ENCODE peak calls at places on chromosome 21, in five cellular contexts. One of them, this sample, is unnamed.

GRCh38 chr21:32411366-32412161 is 942 bp upstream of the EVA1C start:
- DNase-seq in AG04449: no peak
- DNase-seq in RWPE1: no peak
- DNase-seq in cardiac muscle cell: peak
- DNase-seq in RCC 7860: no peak
- DNase-seq in this sample: peak

GRCh38 chr21:39612233-39613028 is at the start of gene B3GALT5:
- DNase-seq in RCC 7860: no peak
- DNase-seq in AG04449: no peak
- DNase-seq in RWPE1: no peak
- DNase-seq in cardiac muscle cell: peak
- DNase-seq in this sample: peak

GRCh38 chr21:46244602-46245001 is 16.0 kb upstream of the LSS start:
- DNase-seq in AG04449: no peak
- DNase-seq in RWPE1: no peak
- DNase-seq in cardiac muscle cell: no peak
- DNase-seq in RCC 7860: no peak
- DNase-seq in this sample: no peak

GRCh38 chr21:32414579-32415358 is 2.3 kb downstream of the EVA1C start:
- DNase-seq in RWPE1: peak
- DNase-seq in RCC 7860: no peak
- DNase-seq in AG04449: no peak
- DNase-seq in cardiac muscle cell: no peak
- DNase-seq in this sample: no peak

GRCh38 chr21:43934716-43935705 is 70.0 kb downstream of the AGPAT3 start:
- DNase-seq in AG04449: no peak
- DNase-seq in RCC 7860: no peak
- DNase-seq in cardiac muscle cell: no peak
- DNase-seq in RWPE1: no peak
- DNase-seq in this sample: no peak

GRCh38 chr21:21101911-21102310 is 103.7 kb downstream of the NCAM2 start:
- DNase-seq in RWPE1: peak
- DNase-seq in cardiac muscle cell: peak
- DNase-seq in RCC 7860: no peak
- DNase-seq in AG04449: peak
- DNase-seq in this sample: no peak

GRCh38 chr21:45975017-45975595 is 6.5 kb upstream of the COL6A1 start:
- DNase-seq in RWPE1: no peak
- DNase-seq in cardiac muscle cell: no peak
- DNase-seq in RCC 7860: no peak
- DNase-seq in AG04449: no peak
- DNase-seq in this sample: peak

GRCh38 chr21:33554982-33555344 is 12.1 kb downstream of the SON start:
- DNase-seq in AG04449: no peak
- DNase-seq in cardiac muscle cell: no peak
- DNase-seq in RCC 7860: no peak
- DNase-seq in RWPE1: no peak
- DNase-seq in this sample: no peak

GRCh38 chr21:42007541-42007940 is 2.6 kb downstream of the ZBTB21 start:
- DNase-seq in AG04449: no peak
- DNase-seq in cardiac muscle cell: no peak
- DNase-seq in RWPE1: no peak
- DNase-seq in RCC 7860: no peak
- DNase-seq in this sample: no peak

GRCh38 chr21:46391773-46392172 is 66.9 kb upstream of the DIP2A start:
- DNase-seq in cardiac muscle cell: no peak
- DNase-seq in RCC 7860: no peak
- DNase-seq in AG04449: no peak
- DNase-seq in RWPE1: no peak
- DNase-seq in this sample: no peak

GRCh38 chr21:36698160-36699025 is 522 bp upstream of the SIM2 start:
- DNase-seq in RWPE1: peak
- DNase-seq in AG04449: no peak
- DNase-seq in RCC 7860: no peak
- DNase-seq in cardiac muscle cell: peak
- DNase-seq in this sample: no peak

GRCh38 chr21:31425158-31425557 is 81.1 kb upstream of the TIAM1 start:
- DNase-seq in RWPE1: no peak
- DNase-seq in cardiac muscle cell: no peak
- DNase-seq in RCC 7860: no peak
- DNase-seq in AG04449: no peak
- DNase-seq in this sample: peak

GRCh38 chr21:16407403-16408279 is 677.9 kb downstream of the USP25 start:
- DNase-seq in RWPE1: no peak
- DNase-seq in cardiac muscle cell: peak
- DNase-seq in AG04449: no peak
- DNase-seq in RCC 7860: no peak
- DNase-seq in this sample: no peak

GRCh38 chr21:45580181-45580575 is 37.9 kb upstream of the SLC19A1 start:
- DNase-seq in AG04449: no peak
- DNase-seq in RWPE1: no peak
- DNase-seq in RCC 7860: no peak
- DNase-seq in cardiac muscle cell: no peak
- DNase-seq in this sample: no peak

GRCh38 chr21:28489197-28489596 is 503.5 kb downstream of the LTN1 start:
- DNase-seq in RWPE1: no peak
- DNase-seq in RCC 7860: no peak
- DNase-seq in AG04449: no peak
- DNase-seq in cardiac muscle cell: no peak
- DNase-seq in this sample: no peak

GRCh38 chr21:25970254-25970930 is 200.2 kb downstream of the APP start:
- DNase-seq in RWPE1: no peak
- DNase-seq in AG04449: no peak
- DNase-seq in RCC 7860: no peak
- DNase-seq in cardiac muscle cell: no peak
- DNase-seq in this sample: no peak

GRCh38 chr21:26834181-26834945 is 10.8 kb downstream of the ADAMTS1 start:
- DNase-seq in RCC 7860: no peak
- DNase-seq in RWPE1: no peak
- DNase-seq in cardiac muscle cell: no peak
- DNase-seq in AG04449: no peak
- DNase-seq in this sample: no peak

GRCh38 chr21:17270234-17270633 is 242.6 kb upstream of the CXADR start:
- DNase-seq in RWPE1: peak
- DNase-seq in AG04449: no peak
- DNase-seq in RCC 7860: peak
- DNase-seq in cardiac muscle cell: peak
- DNase-seq in this sample: no peak

GRCh38 chr21:38699048-38699447 is 106.7 kb upstream of the ETS2 start:
- DNase-seq in RWPE1: no peak
- DNase-seq in RCC 7860: no peak
- DNase-seq in AG04449: no peak
- DNase-seq in cardiac muscle cell: no peak
- DNase-seq in this sample: peak

GRCh38 chr21:16741228-16741665 is 771.6 kb upstream of the CXADR start:
- DNase-seq in cardiac muscle cell: no peak
- DNase-seq in AG04449: no peak
- DNase-seq in RWPE1: no peak
- DNase-seq in RCC 7860: no peak
- DNase-seq in this sample: no peak

GRCh38 chr21:28932717-28933116 is 60.0 kb downstream of the LTN1 start:
- DNase-seq in cardiac muscle cell: no peak
- DNase-seq in RCC 7860: no peak
- DNase-seq in RWPE1: no peak
- DNase-seq in AG04449: no peak
- DNase-seq in this sample: no peak

GRCh38 chr21:39105341-39105765 is 77.9 kb downstream of the PSMG1 start:
- DNase-seq in RWPE1: no peak
- DNase-seq in AG04449: no peak
- DNase-seq in cardiac muscle cell: no peak
- DNase-seq in RCC 7860: no peak
- DNase-seq in this sample: no peak

GRCh38 chr21:32770514-32771133 is 931 bp downstream of the PAXBP1 start:
- DNase-seq in cardiac muscle cell: no peak
- DNase-seq in AG04449: no peak
- DNase-seq in RWPE1: peak
- DNase-seq in RCC 7860: no peak
- DNase-seq in this sample: no peak

GRCh38 chr21:37266515-37267221 is 466 bp downstream of the VPS26C start:
- DNase-seq in cardiac muscle cell: peak
- DNase-seq in RWPE1: peak
- DNase-seq in AG04449: no peak
- DNase-seq in RCC 7860: no peak
- DNase-seq in this sample: no peak

GRCh38 chr21:35476616-35477395 is 427.7 kb upstream of the RUNX1 start:
- DNase-seq in cardiac muscle cell: no peak
- DNase-seq in AG04449: no peak
- DNase-seq in RCC 7860: no peak
- DNase-seq in RWPE1: no peak
- DNase-seq in this sample: no peak

GRCh38 chr21:30072496-30072895 is 94.1 kb downstream of the CLDN17 start:
- DNase-seq in AG04449: no peak
- DNase-seq in RWPE1: peak
- DNase-seq in cardiac muscle cell: peak
- DNase-seq in RCC 7860: no peak
- DNase-seq in this sample: peak

GRCh38 chr21:33063907-33064622 is 5.9 kb upstream of the OLIG1 start:
- DNase-seq in RWPE1: no peak
- DNase-seq in AG04449: no peak
- DNase-seq in RCC 7860: no peak
- DNase-seq in cardiac muscle cell: no peak
- DNase-seq in this sample: no peak

GRCh38 chr21:32386195-32386870 is 6.5 kb downstream of the URB1 start:
- DNase-seq in RCC 7860: peak
- DNase-seq in cardiac muscle cell: no peak
- DNase-seq in RWPE1: peak
- DNase-seq in AG04449: no peak
- DNase-seq in this sample: no peak

GRCh38 chr21:27476696-27477095 is 509.8 kb upstream of the ADAMTS5 start:
- DNase-seq in RWPE1: no peak
- DNase-seq in RCC 7860: peak
- DNase-seq in AG04449: peak
- DNase-seq in cardiac muscle cell: no peak
- DNase-seq in this sample: no peak

GRCh38 chr21:46500224-46500861 is 41.7 kb downstream of the DIP2A start:
- DNase-seq in cardiac muscle cell: no peak
- DNase-seq in AG04449: no peak
- DNase-seq in RCC 7860: no peak
- DNase-seq in RWPE1: peak
- DNase-seq in this sample: no peak

GRCh38 chr21:46604975-46605758 is at the start of gene S100B:
- DNase-seq in RWPE1: no peak
- DNase-seq in AG04449: no peak
- DNase-seq in cardiac muscle cell: peak
- DNase-seq in RCC 7860: no peak
- DNase-seq in this sample: peak

GRCh38 chr21:38455403-38455802 is 42.9 kb downstream of the ERG start:
- DNase-seq in cardiac muscle cell: no peak
- DNase-seq in RCC 7860: no peak
- DNase-seq in RWPE1: no peak
- DNase-seq in AG04449: no peak
- DNase-seq in this sample: no peak

This sample was measured in H1.